ENCODE peak calls at places on chromosome 21, in five cellular contexts. N is WTC11, Q is GM12878, P is H1, B is K562. F is an unnamed sample.

GRCh38 chr21:21997390-21998333 is 999.5 kb downstream of the NCAM2 start:
- DNase-seq in P (no peak), N (no peak), B (no peak), Q (no peak), F (peak; percentile 3)

GRCh38 chr21:45104560-45104959 is 30.2 kb downstream of the ADARB1 start:
- DNase-seq in N (no peak), B (no peak), P (no peak), Q (no peak), F (no peak)

GRCh38 chr21:25186278-25186677 is 421.0 kb downstream of the MRPL39 start:
- DNase-seq in N (no peak), B (no peak), P (no peak), Q (peak; percentile 60), F (no peak)

GRCh38 chr21:45026833-45027232 is 47.5 kb upstream of the ADARB1 start:
- DNase-seq in P (peak; percentile 45), N (no peak), B (peak; percentile 70), Q (no peak), F (no peak)

GRCh38 chr21:39094847-39095525 is 88.3 kb downstream of the PSMG1 start:
- DNase-seq in Q (no peak), N (no peak), P (no peak), B (peak; percentile 59), F (no peak)

GRCh38 chr21:44880762-44881585 is 7.5 kb upstream of the PTTG1IP start:
- DNase-seq in Q (no peak), P (no peak), N (no peak), B (no peak), F (no peak)

GRCh38 chr21:25283720-25284119 is 323.6 kb downstream of the MRPL39 start:
- DNase-seq in Q (no peak), B (no peak), N (no peak), P (no peak), F (peak; percentile 84)

GRCh38 chr21:24829397-24829796 is 777.9 kb downstream of the MRPL39 start:
- DNase-seq in B (no peak), N (no peak), Q (no peak), P (no peak), F (no peak)

GRCh38 chr21:31288191-31288590 is 55.9 kb downstream of the TIAM1 start:
- DNase-seq in P (no peak), B (no peak), N (no peak), Q (no peak), F (no peak)

GRCh38 chr21:21971384-21971783 is 973.2 kb downstream of the NCAM2 start:
- DNase-seq in Q (no peak), B (no peak), N (no peak), P (no peak), F (no peak)

GRCh38 chr21:15140321-15141019 is 75.7 kb upstream of the NRIP1 start:
- DNase-seq in B (no peak), Q (no peak), P (no peak), N (no peak), F (no peak)

GRCh38 chr21:37742532-37742931 is 173.7 kb downstream of the KCNJ6 start:
- DNase-seq in B (no peak), N (no peak), P (no peak), Q (no peak), F (no peak)

GRCh38 chr21:42616366-42617340 is 36.8 kb upstream of the PDE9A start:
- DNase-seq in P (no peak), N (no peak), Q (no peak), B (no peak), F (no peak)

GRCh38 chr21:30707409-30707808 is 11.2 kb downstream of the KRTAP21-3 start:
- DNase-seq in Q (no peak), B (no peak), N (no peak), P (no peak), F (no peak)

GRCh38 chr21:38760017-38760761 is 45.5 kb upstream of the ETS2 start:
- DNase-seq in N (no peak), P (no peak), B (no peak), Q (no peak), F (peak; percentile 22)

GRCh38 chr21:15367061-15367626 is 302.3 kb upstream of the NRIP1 start:
- DNase-seq in Q (no peak), P (no peak), N (peak; percentile 13), B (no peak), F (peak; percentile 73)

GRCh38 chr21:39014751-39015150 is 168.5 kb downstream of the PSMG1 start:
- DNase-seq in N (no peak), P (no peak), B (no peak), Q (no peak), F (no peak)

GRCh38 chr21:44927587-44928461 is 7.1 kb upstream of the ITGB2 start:
- DNase-seq in P (no peak), B (peak; percentile 64), N (no peak), Q (peak; percentile 87), F (no peak)

GRCh38 chr21:26153758-26154157 is 16.8 kb downstream of the APP start:
- DNase-seq in Q (no peak), P (no peak), N (no peak), B (no peak), F (no peak)

GRCh38 chr21:19507682-19508260 is 1104.2 kb upstream of the TMPRSS15 start:
- DNase-seq in B (peak; percentile 18), P (no peak), Q (no peak), N (no peak), F (peak; percentile 65)

GRCh38 chr21:37463083-37463780 is 96.7 kb downstream of the DYRK1A start:
- DNase-seq in N (no peak), Q (peak; percentile 12), B (peak; percentile 41), P (no peak), F (peak; percentile 47)

GRCh38 chr21:17461582-17461981 is 51.3 kb upstream of the CXADR start:
- DNase-seq in P (no peak), B (no peak), N (no peak), Q (no peak), F (no peak)

GRCh38 chr21:17463441-17463840 is 49.4 kb upstream of the CXADR start:
- DNase-seq in P (no peak), N (no peak), Q (no peak), B (no peak), F (no peak)

GRCh38 chr21:17462276-17462981 is 50.4 kb upstream of the CXADR start:
- DNase-seq in P (no peak), B (no peak), Q (no peak), N (no peak), F (no peak)

GRCh38 chr21:17460094-17460493 is 52.7 kb upstream of the CXADR start:
- DNase-seq in Q (no peak), B (no peak), P (no peak), N (no peak), F (no peak)

GRCh38 chr21:17461014-17461413 is 51.8 kb upstream of the CXADR start:
- DNase-seq in B (no peak), Q (no peak), P (no peak), N (no peak), F (no peak)
- TF ChIP-seq CREB1 in B (no peak), Q (no peak), P (no peak), N (no peak), F (no peak)

DNA sequence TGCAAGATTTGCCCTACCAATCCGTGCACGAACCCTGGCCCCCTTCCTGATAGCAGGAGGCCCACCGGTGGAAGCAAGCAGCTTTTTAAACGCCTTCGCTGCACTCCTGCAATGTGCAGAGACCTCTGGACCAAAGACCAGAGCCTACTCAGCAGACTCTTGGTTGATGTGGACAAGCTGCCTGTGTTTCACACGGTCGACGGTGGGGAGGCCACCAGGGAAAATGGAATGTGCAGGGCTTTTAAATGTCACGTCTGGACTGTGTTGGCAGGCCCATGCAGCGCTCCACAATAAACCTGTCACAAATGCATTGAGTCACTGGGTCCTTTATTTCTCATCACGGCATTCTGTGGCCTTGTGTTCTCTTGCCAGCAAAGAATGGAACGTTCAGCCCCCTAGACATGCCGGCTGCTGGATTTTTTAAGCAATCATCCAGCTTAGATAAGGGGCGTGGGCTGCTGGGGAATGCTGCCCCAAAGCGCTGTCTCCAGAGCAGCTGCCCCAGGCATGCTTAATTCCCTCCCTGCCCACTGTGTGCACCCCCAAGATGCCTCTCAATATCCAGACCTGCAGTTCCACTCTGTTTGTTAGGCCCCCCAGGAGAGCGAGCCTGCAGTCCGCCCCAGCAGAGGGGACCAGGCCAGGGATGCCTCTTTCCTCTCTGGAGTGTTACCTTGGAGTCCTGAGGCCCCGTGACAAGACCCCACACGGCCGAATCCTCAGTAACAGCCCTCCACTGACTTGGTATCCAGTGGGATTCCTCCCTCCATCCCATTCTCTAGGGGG is 71.3 kb downstream of the ATP5PO start:
- DNase-seq in Q (no peak), N (no peak), B (no peak), P (no peak), F (no peak)
- TF ChIP-seq CREB1 in Q (no peak), N (no peak), B (no peak), P (no peak), F (no peak)

DNA sequence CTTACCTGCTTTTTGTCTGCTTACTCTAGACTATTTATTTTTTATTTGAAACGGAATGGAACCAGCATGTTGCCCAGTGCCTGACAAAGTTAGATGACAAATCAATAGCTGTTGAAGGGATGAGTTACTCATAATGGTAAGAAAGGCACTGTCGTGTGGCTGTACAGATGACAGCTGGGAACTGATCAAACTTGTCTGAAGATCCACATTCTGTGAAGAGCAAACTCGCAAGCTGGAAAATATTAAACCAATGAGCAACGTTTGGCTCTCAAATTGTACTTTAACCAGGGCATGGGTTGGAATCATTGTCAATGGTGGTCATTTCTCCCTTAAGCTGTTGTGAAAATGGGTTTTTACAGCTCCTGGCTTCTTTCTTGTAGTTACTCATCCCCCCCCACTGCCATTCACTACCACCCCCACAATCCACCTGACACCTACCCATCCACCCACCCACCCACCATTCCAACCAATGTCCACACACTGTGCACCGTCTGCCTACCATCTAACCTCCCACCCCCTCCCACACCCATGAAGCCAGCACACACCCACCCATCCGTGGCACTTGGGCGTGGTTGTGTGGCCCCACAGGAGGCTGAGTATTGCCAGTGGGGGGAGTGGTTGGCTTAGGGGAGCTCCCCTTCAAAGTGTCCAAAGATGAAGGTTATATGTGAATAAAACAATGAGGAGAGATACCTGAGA is 46.8 kb downstream of the CLDN14 start:
- DNase-seq in Q (no peak), B (no peak), P (no peak), N (no peak), F (no peak)
- TF ChIP-seq CREB1 in Q (no peak), B (no peak), P (no peak), N (no peak), F (no peak)

DNA sequence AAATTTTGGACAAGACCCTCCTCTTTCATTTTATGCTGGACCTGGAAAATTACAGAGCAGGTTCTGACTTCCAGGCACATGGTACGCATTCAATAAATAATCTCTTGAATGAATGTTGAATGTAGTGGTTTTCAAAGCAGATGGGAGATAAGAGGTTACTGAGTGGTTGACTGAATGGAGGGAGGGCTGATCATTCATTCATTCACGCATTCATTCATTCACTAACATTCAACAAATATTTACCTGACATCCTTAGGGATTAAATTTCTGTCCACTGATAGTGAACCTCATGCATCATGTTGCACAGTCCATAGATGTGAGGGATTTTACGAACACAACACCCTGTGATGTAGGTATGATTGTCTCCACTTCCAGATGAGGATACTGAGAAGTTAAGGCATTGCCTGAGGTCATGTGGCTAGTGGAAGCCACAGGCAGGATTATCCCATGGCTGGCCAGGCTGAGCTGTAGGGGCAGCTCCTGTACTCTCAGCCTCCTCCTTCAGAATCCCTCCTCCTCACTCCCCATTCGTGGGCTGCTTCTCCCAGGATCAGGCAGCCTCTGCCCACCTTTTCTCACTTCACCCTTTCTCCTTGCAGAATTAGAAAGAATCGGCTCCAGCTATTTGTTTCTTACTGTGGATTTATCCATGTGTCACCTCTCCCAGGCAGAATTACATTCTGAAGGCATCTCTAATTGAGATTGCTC is 48.4 kb upstream of the ATP5PO start:
- DNase-seq in P (peak; percentile 13), Q (no peak), N (no peak), B (no peak), F (no peak)
- TF ChIP-seq CREB1 in P (no peak), Q (no peak), N (no peak), B (no peak), F (no peak)

F was measured in GM23338.